ENCODE peak calls at places on chromosome 21, in five cellular contexts. A is HCT116, G is endothelial cell of umbilical vein, J is adrenal gland, B is body of pancreas. N is an unnamed sample.

GRCh38 chr21:45838636-45839035 is 142.9 kb upstream of the COL6A1 start:
- DNase-seq in A (no peak), G (no peak), J (no peak), B (no peak), N (no peak)

GRCh38 chr21:45378258-45378966 is 26.6 kb upstream of the COL18A1 start:
- DNase-seq in A (no peak), G (peak; percentile 13), J (no peak), B (peak; percentile 54), N (no peak)

GRCh38 chr21:37737996-37738395 is 178.3 kb downstream of the KCNJ6 start:
- DNase-seq in A (no peak), G (no peak), J (no peak), B (no peak), N (no peak)

GRCh38 chr21:45902292-45902995 is 79.1 kb upstream of the COL6A1 start:
- DNase-seq in A (no peak), G (no peak), J (no peak), B (no peak), N (no peak)

GRCh38 chr21:38664821-38665220 is 140.9 kb upstream of the ETS2 start:
- DNase-seq in A (no peak), G (no peak), J (no peak), B (no peak), N (no peak)

GRCh38 chr21:18403685-18404084 is at the start of gene TMPRSS15:
- DNase-seq in A (no peak), G (no peak), J (no peak), B (no peak), N (no peak)

GRCh38 chr21:17513214-17514123 is 626 bp downstream of the CXADR start:
- DNase-seq in A (no peak), G (peak; percentile 60), J (peak; percentile 43), B (peak; percentile 47), N (no peak)

GRCh38 chr21:40534886-40535285 is 312.1 kb downstream of the DSCAM start:
- DNase-seq in A (no peak), G (no peak), J (no peak), B (no peak), N (no peak)

GRCh38 chr21:19507682-19508260 is 1104.2 kb upstream of the TMPRSS15 start:
- DNase-seq in A (no peak), G (no peak), J (no peak), B (no peak), N (no peak)

GRCh38 chr21:30710499-30710898 is 8.1 kb downstream of the KRTAP21-3 start:
- DNase-seq in A (no peak), G (no peak), J (no peak), B (no peak), N (no peak)

GRCh38 chr21:45768741-45769049 is 125.2 kb downstream of the PCBP3 start:
- DNase-seq in A (no peak), G (no peak), J (no peak), B (no peak), N (no peak)

GRCh38 chr21:26846036-26846931 is 1.1 kb upstream of the ADAMTS1 start:
- DNase-seq in A (no peak), G (peak; percentile 59), J (peak; percentile 67), B (peak; percentile 61), N (peak; percentile 73)

GRCh38 chr21:36923270-36923669 is 43.2 kb downstream of the HLCS start:
- DNase-seq in A (no peak), G (no peak), J (no peak), B (no peak), N (no peak)

GRCh38 chr21:39390212-39390765 is 41.4 kb upstream of the HMGN1 start:
- DNase-seq in A (no peak), G (no peak), J (no peak), B (no peak), N (no peak)

GRCh38 chr21:41750532-41751151 is 16.2 kb downstream of the RIPK4 start:
- DNase-seq in A (no peak), G (no peak), J (no peak), B (no peak), N (peak; percentile 76)

GRCh38 chr21:26587621-26588260 is 14.7 kb upstream of the CYYR1 start:
- DNase-seq in A (no peak), G (peak; percentile 86), J (peak; percentile 60), B (no peak), N (no peak)

GRCh38 chr21:17512245-17513213 is at the start of gene CXADR:
- DNase-seq in A (peak; percentile 71), G (peak; percentile 48), J (peak; percentile 73), B (peak; percentile 93), N (peak; percentile 91)

GRCh38 chr21:40043423-40043822 is 176.2 kb downstream of the PCP4 start:
- DNase-seq in A (no peak), G (no peak), J (no peak), B (no peak), N (no peak)

GRCh38 chr21:36859744-36860501 is 106.5 kb downstream of the HLCS start:
- DNase-seq in A (no peak), G (peak; percentile 58), J (peak; percentile 90), B (peak; percentile 88), N (peak; percentile 77)

GRCh38 chr21:14530574-14530973 is 15.5 kb downstream of the SAMSN1 start:
- DNase-seq in A (no peak), G (no peak), J (no peak), B (no peak), N (no peak)

GRCh38 chr21:14536929-14537328 is 9.2 kb downstream of the SAMSN1 start:
- DNase-seq in A (no peak), G (no peak), J (no peak), B (no peak), N (no peak)

GRCh38 chr21:14531927-14532326 is 14.2 kb downstream of the SAMSN1 start:
- DNase-seq in A (no peak), G (no peak), J (no peak), B (no peak), N (no peak)

GRCh38 chr21:14535702-14536101 is 10.4 kb downstream of the SAMSN1 start:
- DNase-seq in A (no peak), G (no peak), J (no peak), B (no peak), N (no peak)

DNA sequence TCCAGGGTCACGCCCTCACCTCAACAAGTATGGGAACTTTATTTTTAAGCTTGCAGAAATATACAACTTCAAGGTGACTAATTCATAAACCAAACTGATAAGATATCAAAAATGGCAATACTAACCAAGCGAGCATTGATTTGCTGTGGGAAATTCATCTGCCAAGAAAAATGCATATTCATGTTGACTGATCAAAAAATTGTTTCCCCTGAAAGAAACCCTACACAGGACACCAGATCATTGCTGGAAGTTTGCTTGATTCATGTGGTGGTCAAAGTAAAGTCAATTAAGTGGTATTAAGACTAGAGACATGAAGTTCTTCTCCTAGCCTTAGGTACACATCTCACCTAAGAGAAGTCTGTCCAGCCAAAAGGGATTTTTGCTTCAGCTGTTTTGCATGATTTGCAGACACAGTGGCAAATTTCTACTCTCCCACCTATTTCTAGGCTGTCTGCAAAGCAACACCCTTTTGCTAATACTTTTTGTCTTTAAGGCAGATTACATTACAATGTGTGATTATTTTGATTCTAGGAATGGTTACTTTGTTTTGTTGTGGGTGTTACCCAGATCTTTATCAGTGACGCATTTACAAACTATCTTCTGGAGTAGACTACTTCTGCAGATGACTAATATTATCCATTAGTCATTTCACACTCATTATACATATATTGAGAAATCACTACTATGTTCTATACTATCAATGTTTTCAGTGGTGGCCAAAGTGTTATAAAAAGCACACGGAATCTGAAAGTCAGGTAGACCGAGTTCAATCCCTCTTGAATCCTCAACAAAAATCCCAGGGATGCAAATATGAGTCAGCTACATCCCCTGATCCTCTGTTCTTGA is 12.3 kb downstream of the SAMSN1 start:
- DNase-seq in A (peak; percentile 67), G (peak; percentile 77), J (no peak), B (no peak), N (peak; percentile 17)
- TF ChIP-seq POLR2A in A (no peak), G (no peak), J (no peak), B (no peak), N (no peak)

DNA sequence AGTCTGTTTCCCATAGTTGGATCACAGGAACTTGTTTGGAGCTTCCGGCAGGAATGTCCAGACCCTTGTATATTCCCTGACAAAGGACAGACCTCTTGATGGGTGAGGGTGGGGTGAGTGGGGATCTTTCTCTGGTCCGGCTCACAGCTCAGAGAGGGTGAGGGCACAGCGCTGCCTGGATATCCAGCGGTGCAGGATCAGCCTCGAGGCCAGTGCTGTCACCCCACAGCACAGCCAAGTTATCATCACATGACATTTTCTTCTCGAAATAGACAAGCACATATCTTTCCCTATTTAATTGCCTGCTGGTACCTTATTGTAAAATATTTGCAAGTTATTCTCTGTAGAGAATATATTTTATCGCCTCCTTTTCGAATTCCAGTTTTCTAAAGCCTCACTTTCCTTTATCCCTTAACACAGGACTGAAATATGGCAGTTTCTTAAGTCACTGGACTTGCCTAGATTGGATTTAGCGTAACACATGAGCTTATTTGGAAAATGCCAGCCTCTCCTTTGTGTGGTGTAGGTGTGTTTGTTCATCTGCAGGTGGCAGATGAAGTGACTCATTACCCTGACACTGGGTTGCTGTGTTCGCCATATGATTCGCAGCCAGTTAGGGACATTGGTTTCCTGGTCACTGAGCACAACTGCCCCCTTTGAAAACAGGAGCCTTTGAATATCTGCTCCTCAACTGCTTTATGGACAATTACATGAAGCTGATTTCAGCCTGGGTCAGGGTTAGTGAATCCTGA is 21.4 kb downstream of the CLIC6 start:
- DNase-seq in A (peak; percentile 66), G (no peak), J (no peak), B (peak; percentile 43), N (no peak)
- TF ChIP-seq POLR2A in A (no peak), G (no peak), J (no peak), B (no peak), N (no peak)

DNA sequence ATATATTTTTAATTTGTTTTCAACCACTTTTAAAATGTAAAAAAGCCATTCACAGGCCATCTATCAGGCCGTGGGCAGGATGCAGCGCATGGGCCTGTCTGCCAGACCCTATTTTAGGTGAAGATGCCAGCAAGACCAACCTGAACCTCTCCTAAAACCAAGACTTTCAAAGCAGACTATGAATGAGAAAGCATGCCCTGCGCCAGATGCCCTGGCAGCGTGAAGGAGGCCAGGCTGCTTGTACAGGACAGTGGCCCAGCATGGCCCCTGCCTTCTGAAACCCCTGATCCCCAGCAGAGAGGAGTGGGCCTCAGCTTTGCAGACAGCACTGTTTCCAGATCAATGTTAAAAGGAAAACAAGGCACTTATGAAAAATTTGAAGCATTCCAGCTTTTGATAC is 31.6 kb downstream of the WDR4 start:
- DNase-seq in A (no peak), G (no peak), J (peak; percentile 10), B (peak; percentile 2), N (no peak)
- TF ChIP-seq POLR2A in A (no peak), G (no peak), J (no peak), B (no peak), N (no peak)

DNA sequence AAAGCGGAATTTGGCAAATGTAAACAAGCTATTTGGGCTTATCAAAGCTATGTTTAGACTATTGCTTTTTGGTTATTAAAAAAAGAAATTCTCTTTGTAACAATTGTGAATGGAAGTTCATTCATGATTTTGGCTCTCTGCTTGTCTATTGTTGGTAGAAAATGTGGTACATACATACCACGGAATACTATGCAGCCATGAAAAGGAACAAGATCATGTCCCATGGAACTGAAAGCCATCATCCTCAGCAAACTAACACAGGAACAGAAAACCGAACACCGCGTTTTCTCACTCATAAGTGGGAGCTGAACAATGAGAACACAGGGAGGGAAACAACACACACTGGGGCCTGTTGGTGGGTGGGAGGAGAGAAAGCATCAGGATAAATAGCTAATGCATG is 465.4 kb downstream of the SETD4 start:
- DNase-seq in A (no peak), G (no peak), J (no peak), B (no peak), N (no peak)
- TF ChIP-seq POLR2A in A (no peak), G (no peak), J (no peak), B (no peak), N (no peak)

GRCh38 chr21:42839271-42840231 is 39.8 kb downstream of the WDR4 start:
- DNase-seq in A (no peak), G (no peak), J (peak; percentile 7), B (no peak), N (no peak)
- TF ChIP-seq POLR2A in A (no peak), G (no peak), J (no peak), B (no peak), N (no peak)